ENCODE peak calls at places on chromosome 19, in eight cellular contexts. T, I, W, D, X, H, K and E are unnamed samples.

GRCh38 chr19:48858984-48859710 is 9.3 kb downstream of the PLEKHA4 start:
- DNase-seq in H (peak; percentile 66), T (peak; percentile 71), W (peak; percentile 68), I (no peak), K (no peak), X (no peak), D (peak; percentile 74), E (peak; percentile 91)

GRCh38 chr19:11421607-11422098 is 2.5 kb upstream of the RGL3 start:
- DNase-seq in I (peak; percentile 42), K (no peak), T (no peak), X (peak; percentile 27), D (no peak), W (no peak), H (peak; percentile 19), E (peak; percentile 88)

GRCh38 chr19:6233051-6233826 is 46.5 kb downstream of the MLLT1 start:
- DNase-seq in X (peak; percentile 65), K (no peak), D (no peak), T (no peak), W (no peak), I (peak; percentile 70), H (no peak), E (no peak)

GRCh38 chr19:42270346-42271044 is 1.4 kb downstream of the CIC start:
- DNase-seq in D (peak; percentile 63), T (peak; percentile 77), H (peak; percentile 45), W (peak; percentile 70), K (no peak), X (peak; percentile 89), I (peak; percentile 56), E (peak; percentile 57)

GRCh38 chr19:17075860-17076538 is 422 bp downstream of the MYO9B start:
- DNase-seq in X (peak; percentile 48), D (peak; percentile 37), H (peak; percentile 51), I (peak; percentile 36), W (peak; percentile 50), T (peak; percentile 27), K (no peak), E (peak; percentile 63)

GRCh38 chr19:40717880-40718773 is 1.2 kb downstream of the ITPKC start:
- DNase-seq in X (peak; percentile 27), H (no peak), D (no peak), T (no peak), I (peak; percentile 58), K (no peak), W (no peak), E (peak; percentile 37)

GRCh38 chr19:5881543-5882299 is 11.4 kb upstream of the FUT5 start:
- DNase-seq in H (no peak), X (no peak), I (no peak), W (no peak), T (no peak), D (no peak), K (no peak), E (no peak)

GRCh38 chr19:11483176-11484111 is 2.6 kb upstream of the ELAVL3 start:
- DNase-seq in H (no peak), D (no peak), I (no peak), W (no peak), X (no peak), K (no peak), T (no peak), E (no peak)

GRCh38 chr19:34959021-34959420 is 5.0 kb downstream of the ZNF792 start:
- DNase-seq in W (no peak), K (no peak), H (no peak), I (no peak), T (no peak), D (no peak), X (no peak), E (no peak)